ENCODE peak calls at places on chromosome 1, in five cellular contexts. One of them, this sample, is unnamed.

GRCh38 chr1:42736152-42736551 is 3.9 kb downstream of the CLDN19 start:
- DNase-seq in breast epithelium: no peak
- DNase-seq in left ventricle myocardium inferior: no peak
- DNase-seq in cardiac muscle cell: no peak
- DNase-seq in right cardiac atrium: no peak
- DNase-seq in this sample: no peak

GRCh38 chr1:21240706-21241105 is 49.6 kb downstream of the ECE1 start:
- DNase-seq in breast epithelium: no peak
- DNase-seq in left ventricle myocardium inferior: no peak
- DNase-seq in cardiac muscle cell: no peak
- DNase-seq in right cardiac atrium: no peak
- DNase-seq in this sample: no peak

GRCh38 chr1:32782086-32782485 is 35.1 kb downstream of the YARS1 start:
- DNase-seq in breast epithelium: no peak
- DNase-seq in left ventricle myocardium inferior: no peak
- DNase-seq in cardiac muscle cell: no peak
- DNase-seq in right cardiac atrium: no peak
- DNase-seq in this sample: no peak

GRCh38 chr1:232598133-232598532 is 31.8 kb downstream of the SIPA1L2 start:
- DNase-seq in breast epithelium: no peak
- DNase-seq in left ventricle myocardium inferior: no peak
- DNase-seq in cardiac muscle cell: no peak
- DNase-seq in right cardiac atrium: no peak
- DNase-seq in this sample: no peak

GRCh38 chr1:25782608-25783201 is 17.3 kb upstream of the SELENON start:
- DNase-seq in breast epithelium: no peak
- DNase-seq in left ventricle myocardium inferior: no peak
- DNase-seq in cardiac muscle cell: no peak
- DNase-seq in right cardiac atrium: no peak
- DNase-seq in this sample: no peak

GRCh38 chr1:110339427-110340206 is 440 bp downstream of the RBM15 start:
- DNase-seq in breast epithelium: peak
- DNase-seq in left ventricle myocardium inferior: peak
- DNase-seq in cardiac muscle cell: peak
- DNase-seq in right cardiac atrium: peak
- DNase-seq in this sample: peak

GRCh38 chr1:64476251-64476952 is 6.5 kb downstream of the CACHD1 start:
- DNase-seq in breast epithelium: no peak
- DNase-seq in left ventricle myocardium inferior: no peak
- DNase-seq in cardiac muscle cell: peak
- DNase-seq in right cardiac atrium: no peak
- DNase-seq in this sample: no peak

GRCh38 chr1:204493882-204494280 is 724 bp downstream of the PIK3C2B start:
- DNase-seq in breast epithelium: no peak
- DNase-seq in left ventricle myocardium inferior: peak
- DNase-seq in cardiac muscle cell: peak
- DNase-seq in right cardiac atrium: peak
- DNase-seq in this sample: peak

GRCh38 chr1:108192581-108192980 is 7.6 kb downstream of the SLC25A24 start:
- DNase-seq in breast epithelium: no peak
- DNase-seq in left ventricle myocardium inferior: no peak
- DNase-seq in cardiac muscle cell: no peak
- DNase-seq in right cardiac atrium: no peak
- DNase-seq in this sample: no peak

GRCh38 chr1:165050246-165050645 is 306.3 kb downstream of the LMX1A start:
- DNase-seq in breast epithelium: no peak
- DNase-seq in left ventricle myocardium inferior: no peak
- DNase-seq in cardiac muscle cell: no peak
- DNase-seq in right cardiac atrium: no peak
- DNase-seq in this sample: no peak

GRCh38 chr1:156082111-156083091 is at the start of gene MEX3A:
- DNase-seq in breast epithelium: peak
- DNase-seq in left ventricle myocardium inferior: peak
- DNase-seq in cardiac muscle cell: peak
- DNase-seq in right cardiac atrium: peak
- DNase-seq in this sample: peak

GRCh38 chr1:21272540-21272939 is 17.7 kb downstream of the ECE1 start:
- DNase-seq in breast epithelium: no peak
- DNase-seq in left ventricle myocardium inferior: no peak
- DNase-seq in cardiac muscle cell: no peak
- DNase-seq in right cardiac atrium: no peak
- DNase-seq in this sample: no peak

GRCh38 chr1:81681570-81681969 is 119.2 kb upstream of the ADGRL2 start:
- DNase-seq in breast epithelium: no peak
- DNase-seq in left ventricle myocardium inferior: no peak
- DNase-seq in cardiac muscle cell: no peak
- DNase-seq in right cardiac atrium: no peak
- DNase-seq in this sample: no peak
- H3K27ac ChIP-seq in breast epithelium: no peak
- H3K27ac ChIP-seq in left ventricle myocardium inferior: no peak
- H3K27ac ChIP-seq in cardiac muscle cell: no peak
- H3K27ac ChIP-seq in right cardiac atrium: no peak
- H3K27ac ChIP-seq in this sample: no peak

GRCh38 chr1:58904299-58905125 is 120.7 kb upstream of the JUN start:
- DNase-seq in breast epithelium: no peak
- DNase-seq in left ventricle myocardium inferior: no peak
- DNase-seq in cardiac muscle cell: no peak
- DNase-seq in right cardiac atrium: no peak
- DNase-seq in this sample: no peak
- H3K27ac ChIP-seq in breast epithelium: peak
- H3K27ac ChIP-seq in left ventricle myocardium inferior: peak
- H3K27ac ChIP-seq in cardiac muscle cell: no peak
- H3K27ac ChIP-seq in right cardiac atrium: peak
- H3K27ac ChIP-seq in this sample: peak

GRCh38 chr1:181092056-181092455 is 3.6 kb downstream of the IER5 start:
- DNase-seq in breast epithelium: no peak
- DNase-seq in left ventricle myocardium inferior: no peak
- DNase-seq in cardiac muscle cell: no peak
- DNase-seq in right cardiac atrium: no peak
- DNase-seq in this sample: no peak
- H3K27ac ChIP-seq in breast epithelium: no peak
- H3K27ac ChIP-seq in left ventricle myocardium inferior: peak
- H3K27ac ChIP-seq in cardiac muscle cell: no peak
- H3K27ac ChIP-seq in right cardiac atrium: no peak
- H3K27ac ChIP-seq in this sample: no peak

GRCh38 chr1:85992756-85993155 is 163.8 kb downstream of the COL24A1 start:
- DNase-seq in breast epithelium: no peak
- DNase-seq in left ventricle myocardium inferior: no peak
- DNase-seq in cardiac muscle cell: no peak
- DNase-seq in right cardiac atrium: no peak
- DNase-seq in this sample: no peak
- H3K27ac ChIP-seq in breast epithelium: no peak
- H3K27ac ChIP-seq in left ventricle myocardium inferior: no peak
- H3K27ac ChIP-seq in cardiac muscle cell: no peak
- H3K27ac ChIP-seq in right cardiac atrium: no peak
- H3K27ac ChIP-seq in this sample: no peak

DNA sequence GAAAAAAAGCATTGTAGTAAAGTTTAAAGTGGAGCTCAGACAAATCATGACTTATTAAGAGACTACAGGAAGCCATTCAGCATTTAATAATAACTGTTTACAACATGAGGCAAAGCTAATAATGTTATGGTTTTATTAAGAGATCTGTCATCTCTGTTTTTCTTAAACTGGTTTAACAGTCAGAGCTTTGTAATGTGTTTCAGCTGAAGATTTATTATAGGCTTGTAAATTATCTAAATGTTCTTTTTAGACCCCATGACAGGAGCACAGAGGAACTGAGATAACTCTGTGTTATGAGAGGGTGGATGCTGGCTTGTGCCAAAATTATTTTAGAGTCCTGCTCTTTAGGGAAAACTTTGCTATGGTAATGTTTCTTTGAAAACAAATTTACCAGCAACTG is 38.0 kb upstream of the RWDD3 start:
- DNase-seq in breast epithelium: no peak
- DNase-seq in left ventricle myocardium inferior: no peak
- DNase-seq in cardiac muscle cell: no peak
- DNase-seq in right cardiac atrium: no peak
- DNase-seq in this sample: no peak
- H3K27ac ChIP-seq in breast epithelium: no peak
- H3K27ac ChIP-seq in left ventricle myocardium inferior: peak
- H3K27ac ChIP-seq in cardiac muscle cell: no peak
- H3K27ac ChIP-seq in right cardiac atrium: peak
- H3K27ac ChIP-seq in this sample: no peak

This sample was measured in substantia nigra.